ENCODE peak calls at places on chromosomes 2 and 18, in four cellular contexts. A is prostate gland, R is T follicular helper cell, I is GM10248. S is an unnamed sample.
A peak's percentile ranks its signal among the peaks of the same experiment; 100 is the strongest.

GRCh38 chr2:16203069-16203468 is 262.7 kb downstream of the MYCN start:
- DNase-seq in A (no peak), R (no peak), I (no peak), S (no peak)

GRCh38 chr18:68033466-68033865 is 516.9 kb upstream of the DSEL start:
- DNase-seq in A (no peak), R (no peak), I (no peak), S (no peak)

GRCh38 chr18:63617049-63617995 is 26.7 kb downstream of the SERPINB4 start:
- DNase-seq in A (no peak), R (no peak), I (no peak), S (no peak)

GRCh38 chr2:113703404-113704299 is 52.8 kb downstream of the SLC35F5 start:
- DNase-seq in A (no peak), R (no peak), I (no peak), S (no peak)

GRCh38 chr2:204545861-204546773 is 842 bp downstream of the PARD3B start:
- DNase-seq in A (peak; percentile 10), R (no peak), I (no peak), S (no peak)

GRCh38 chr2:137964066-137964858 is at the start of gene HNMT:
- DNase-seq in A (peak; percentile 47), R (no peak), I (no peak), S (no peak)

GRCh38 chr18:9058426-9058825 is 44.1 kb upstream of the NDUFV2 start:
- DNase-seq in A (no peak), R (no peak), I (no peak), S (no peak)

GRCh38 chr18:39909706-39910105 is 2045.3 kb upstream of the PIK3C3 start:
- DNase-seq in A (no peak), R (no peak), I (no peak), S (peak; percentile 56)

GRCh38 chr18:76604642-76605240 is 109.7 kb upstream of the ZNF516 start:
- DNase-seq in A (no peak), R (no peak), I (no peak), S (no peak)

GRCh38 chr2:239188536-239188935 is 212.3 kb downstream of the HDAC4 start:
- DNase-seq in A (no peak), R (no peak), I (no peak), S (no peak)

GRCh38 chr2:45607701-45608100 is 3.4 kb downstream of the SRBD1 start:
- DNase-seq in A (no peak), R (no peak), I (no peak), S (no peak)

GRCh38 chr18:33334781-33335180 is 105.7 kb downstream of the CCDC178 start:
- DNase-seq in A (no peak), R (no peak), I (no peak), S (no peak)

GRCh38 chr2:240670950-240671349 is 11.7 kb downstream of the AQP12B start:
- DNase-seq in A (no peak), R (no peak), I (no peak), S (no peak)

GRCh38 chr18:35481960-35482366 is 15.8 kb downstream of the INO80C start:
- DNase-seq in A (no peak), R (no peak), I (no peak), S (no peak)

GRCh38 chr18:77114564-77115391 is 17.8 kb downstream of the MBP start:
- DNase-seq in A (peak; percentile 93), R (no peak), I (peak; percentile 59), S (peak; percentile 44)

GRCh38 chr2:24919977-24920812 is at the start of gene ADCY3:
- DNase-seq in A (peak; percentile 25), R (peak; percentile 33), I (peak; percentile 85), S (no peak)

GRCh38 chr2:833180-833579 is 117.5 kb upstream of the SNTG2 start:
- DNase-seq in A (peak; percentile 0), R (no peak), I (no peak), S (no peak)

GRCh38 chr18:3608488-3608887 is 158.5 kb downstream of the TGIF1 start:
- DNase-seq in A (no peak), R (no peak), I (no peak), S (no peak)

GRCh38 chr18:25233582-25234362 is 118.2 kb downstream of the ZNF521 start:
- DNase-seq in A (no peak), R (no peak), I (no peak), S (no peak)

GRCh38 chr2:164903944-164904343 is 51.4 kb downstream of the SLC38A11 start:
- DNase-seq in A (peak; percentile 63), R (no peak), I (no peak), S (peak; percentile 53)

GRCh38 chr2:181471227-181471626 is 14.0 kb downstream of the ITGA4 start:
- DNase-seq in A (no peak), R (no peak), I (no peak), S (no peak)

GRCh38 chr18:62618735-62619134 is 95.9 kb downstream of the ZCCHC2 start:
- DNase-seq in A (no peak), R (no peak), I (no peak), S (no peak)

GRCh38 chr2:28905533-28905932 is 11.1 kb downstream of the WDR43 start:
- DNase-seq in A (no peak), R (no peak), I (no peak), S (no peak)

GRCh38 chr2:141381946-141382345 is 748.9 kb downstream of the LRP1B start:
- DNase-seq in A (no peak), R (no peak), I (no peak), S (no peak)

GRCh38 chr2:62029910-62030309 is 124.4 kb downstream of the COMMD1 start:
- DNase-seq in A (no peak), R (no peak), I (no peak), S (no peak)

GRCh38 chr2:102107741-102108070 is 34.8 kb upstream of the IL1R1 start:
- DNase-seq in A (no peak), R (no peak), I (no peak), S (no peak)

GRCh38 chr18:40841473-40841872 is 1113.6 kb upstream of the PIK3C3 start:
- DNase-seq in A (no peak), R (no peak), I (no peak), S (no peak)

GRCh38 chr2:233839447-233839820 is 14.9 kb downstream of the HJURP start:
- DNase-seq in A (no peak), R (no peak), I (no peak), S (no peak)

GRCh38 chr18:3279201-3280185 is 17.6 kb downstream of the MYL12B start:
- DNase-seq in A (no peak), R (no peak), I (peak; percentile 54), S (no peak)